ENCODE peak calls at places on chromosomes 2 and 18, in eight cellular contexts. T, Z, Q, S, E, X, U and M are unnamed samples.
A peak's percentile ranks its signal among the peaks of the same experiment; 100 is the strongest.

GRCh38 chr2:240131296-240131695 is 4.8 kb downstream of the COPS9 start:
- DNase-seq in T (no peak), Z (no peak), Q (no peak), S (no peak), E (peak; percentile 8), X (no peak), U (no peak), M (no peak)

GRCh38 chr18:11522992-11523391 is 86.4 kb upstream of the SLC35G4 start:
- DNase-seq in T (no peak), Z (no peak), Q (no peak), S (no peak), E (no peak), X (no peak), U (no peak), M (no peak)

GRCh38 chr2:238183846-238184245 is 19.6 kb downstream of the ILKAP start:
- DNase-seq in T (no peak), Z (no peak), Q (no peak), S (no peak), E (no peak), X (no peak), U (no peak), M (no peak)

GRCh38 chr2:122960727-122961641 is 1064.1 kb upstream of the CNTNAP5 start:
- DNase-seq in T (no peak), Z (no peak), Q (peak; percentile 67), S (no peak), E (no peak), X (peak; percentile 62), U (no peak), M (peak; percentile 12)

GRCh38 chr18:78794031-78794430 is 185.6 kb upstream of the SALL3 start:
- DNase-seq in T (no peak), Z (no peak), Q (no peak), S (no peak), E (no peak), X (peak; percentile 5), U (no peak), M (no peak)

GRCh38 chr2:102615620-102616436 is 3.5 kb upstream of the SLC9A2 start:
- DNase-seq in T (peak; percentile 52), Z (peak; percentile 16), Q (peak; percentile 45), S (peak; percentile 74), E (no peak), X (peak; percentile 66), U (peak; percentile 75), M (no peak)

GRCh38 chr2:205510345-205510744 is 172.0 kb upstream of the NRP2 start:
- DNase-seq in T (no peak), Z (no peak), Q (no peak), S (no peak), E (no peak), X (no peak), U (no peak), M (no peak)

GRCh38 chr2:199855812-199856211 is 4.8 kb upstream of the FTCDNL1 start:
- DNase-seq in T (no peak), Z (no peak), Q (no peak), S (no peak), E (no peak), X (no peak), U (no peak), M (no peak)

GRCh38 chr18:10317864-10318685 is 136.4 kb upstream of the APCDD1 start:
- DNase-seq in T (no peak), Z (no peak), Q (no peak), S (no peak), E (no peak), X (no peak), U (no peak), M (no peak)

GRCh38 chr2:128879161-128879560 is 560.5 kb upstream of the HS6ST1 start:
- DNase-seq in T (no peak), Z (no peak), Q (no peak), S (no peak), E (no peak), X (no peak), U (no peak), M (no peak)

GRCh38 chr18:23053756-23054457 is 81.4 kb upstream of the CABLES1 start:
- DNase-seq in T (no peak), Z (no peak), Q (peak; percentile 18), S (no peak), E (no peak), X (peak; percentile 13), U (peak; percentile 67), M (no peak)

GRCh38 chr2:34836361-34836760 is 1237.3 kb upstream of the FAM98A start:
- DNase-seq in T (no peak), Z (no peak), Q (no peak), S (no peak), E (no peak), X (no peak), U (no peak), M (no peak)

GRCh38 chr2:15259356-15259756 is 301.8 kb downstream of the NBAS start:
- DNase-seq in T (no peak), Z (no peak), Q (peak; percentile 86), S (no peak), E (no peak), X (no peak), U (peak; percentile 23), M (peak; percentile 52)

GRCh38 chr2:22153974-22154373 is 1030.2 kb downstream of the TDRD15 start:
- DNase-seq in T (no peak), Z (no peak), Q (no peak), S (no peak), E (no peak), X (no peak), U (no peak), M (no peak)

GRCh38 chr2:37201766-37202165 is 5.5 kb downstream of the CEBPZOS start:
- DNase-seq in T (no peak), Z (no peak), Q (no peak), S (no peak), E (no peak), X (no peak), U (no peak), M (no peak)

GRCh38 chr2:26295511-26295910 is 50.4 kb upstream of the SELENOI start:
- DNase-seq in T (no peak), Z (no peak), Q (no peak), S (no peak), E (no peak), X (no peak), U (no peak), M (no peak)

GRCh38 chr18:31440787-31441186 is 6.8 kb upstream of the DSG3 start:
- DNase-seq in T (no peak), Z (no peak), Q (no peak), S (no peak), E (no peak), X (no peak), U (no peak), M (no peak)

GRCh38 chr2:63590621-63591408 is 2.1 kb downstream of the MDH1 start:
- DNase-seq in T (peak; percentile 53), Z (no peak), Q (peak; percentile 39), S (peak; percentile 91), E (no peak), X (no peak), U (no peak), M (no peak)

GRCh38 chr2:38991899-38992298 is 102.2 kb downstream of the ARHGEF33 start:
- DNase-seq in T (no peak), Z (no peak), Q (no peak), S (no peak), E (no peak), X (no peak), U (no peak), M (no peak)

GRCh38 chr2:128809256-128809636 is 490.6 kb upstream of the HS6ST1 start:
- DNase-seq in T (no peak), Z (no peak), Q (no peak), S (no peak), E (no peak), X (peak; percentile 72), U (no peak), M (no peak)

GRCh38 chr18:70363861-70364260 is 75.0 kb downstream of the SOCS6 start:
- DNase-seq in T (no peak), Z (no peak), Q (no peak), S (no peak), E (no peak), X (peak; percentile 23), U (no peak), M (no peak)

GRCh38 chr18:80126797-80127196 is 17.7 kb downstream of the ADNP2 start:
- DNase-seq in T (no peak), Z (no peak), Q (no peak), S (no peak), E (no peak), X (no peak), U (no peak), M (no peak)

GRCh38 chr2:158045362-158045761 is 56.3 kb upstream of the UPP2 start:
- DNase-seq in T (no peak), Z (no peak), Q (no peak), S (peak; percentile 4), E (no peak), X (no peak), U (no peak), M (peak; percentile 4)

GRCh38 chr2:24329700-24330099 is 30.6 kb downstream of the ITSN2 start:
- DNase-seq in T (no peak), Z (no peak), Q (no peak), S (peak; percentile 54), E (no peak), X (no peak), U (no peak), M (no peak)

GRCh38 chr2:218024336-218024735 is 21.5 kb upstream of the TNS1 start:
- DNase-seq in T (no peak), Z (no peak), Q (no peak), S (no peak), E (peak; percentile 10), X (no peak), U (no peak), M (no peak)

GRCh38 chr2:176118606-176119370 is 2.2 kb downstream of the HOXD10 start:
- DNase-seq in T (no peak), Z (no peak), Q (no peak), S (no peak), E (no peak), X (no peak), U (no peak), M (peak; percentile 92)

GRCh38 chr2:85705680-85706039 is 11.5 kb downstream of the GNLY start:
- DNase-seq in T (peak; percentile 55), Z (no peak), Q (no peak), S (peak; percentile 65), E (peak; percentile 76), X (peak; percentile 86), U (no peak), M (no peak)

GRCh38 chr2:70995227-70995729 is 605 bp upstream of the TEX261 start:
- DNase-seq in T (no peak), Z (no peak), Q (peak; percentile 76), S (peak; percentile 41), E (no peak), X (peak; percentile 29), U (peak; percentile 58), M (no peak)